ENCODE peak calls at places on chromosomes 3 and 15, in eight cellular contexts. L, U, F, T, Q, B, X and H are unnamed samples.

GRCh38 chr15:36271048-36271447 is 308.4 kb upstream of the CDIN1 start:
- DNase-seq in U (no peak), B (no peak), F (no peak), X (no peak), Q (no peak), T (no peak), L (no peak), H (no peak)

GRCh38 chr3:72960812-72961518 is 35.6 kb upstream of the PPP4R2 start:
- DNase-seq in F (no peak), B (no peak), U (no peak), L (peak), T (no peak), Q (no peak), X (peak), H (peak)

GRCh38 chr3:15513121-15513520 is 8.4 kb downstream of the COLQ start:
- DNase-seq in Q (no peak), L (no peak), F (no peak), T (no peak), U (no peak), B (no peak), X (no peak), H (no peak)

GRCh38 chr3:107421170-107421792 is 44.0 kb downstream of the CCDC54 start:
- DNase-seq in B (no peak), Q (no peak), T (peak), L (peak), X (no peak), U (no peak), F (peak), H (no peak)

GRCh38 chr15:81410318-81410753 is 36.3 kb upstream of the TMC3 start:
- DNase-seq in U (no peak), L (peak), T (peak), X (peak), Q (no peak), F (peak), B (no peak), H (no peak)

GRCh38 chr3:127015282-127016042 is 32.5 kb downstream of the PLXNA1 start:
- DNase-seq in L (peak), U (no peak), T (no peak), X (no peak), F (no peak), B (no peak), Q (no peak), H (no peak)

GRCh38 chr15:36691596-36691995 is 112.2 kb downstream of the CDIN1 start:
- DNase-seq in F (no peak), U (no peak), X (no peak), B (no peak), Q (no peak), T (no peak), L (no peak), H (no peak)

GRCh38 chr15:57358611-57359010 is 17.7 kb upstream of the CGNL1 start:
- DNase-seq in Q (no peak), U (no peak), T (no peak), B (no peak), X (no peak), L (no peak), F (no peak), H (no peak)

GRCh38 chr3:47404420-47404819 is 23.6 kb downstream of the PTPN23 start:
- DNase-seq in U (no peak), L (no peak), Q (no peak), B (no peak), F (no peak), T (no peak), X (no peak), H (no peak)

GRCh38 chr15:91694131-91694828 is 159.2 kb upstream of the SLCO3A1 start:
- DNase-seq in T (no peak), F (no peak), X (peak), L (peak), Q (no peak), U (no peak), B (no peak), H (peak)